ENCODE peak calls at places on chromosomes 13 and 19, in nine cellular contexts. O, E, K, X, C, F, V, D and W are unnamed samples.

GRCh38 chr13:98370806-98371553 is 193.9 kb upstream of the RNF113B start:
- DNase-seq in C (peak; percentile 91), E (peak; percentile 84), X (no peak), V (peak; percentile 92), O (no peak), F (peak; percentile 45), K (no peak), D (no peak), W (no peak)

GRCh38 chr19:55620410-55620809 is 4.0 kb downstream of the ZNF784 start:
- DNase-seq in C (no peak), O (no peak), X (no peak), V (no peak), K (no peak), F (no peak), E (no peak), D (no peak), W (no peak)

GRCh38 chr19:18491995-18492953 is 29.6 kb downstream of the ELL start:
- DNase-seq in C (no peak), X (no peak), K (no peak), V (no peak), E (no peak), D (no peak), O (no peak), F (no peak), W (no peak)

GRCh38 chr13:102597029-102598015 is 536 bp downstream of the TPP2 start:
- DNase-seq in K (peak; percentile 64), D (no peak), F (no peak), V (peak; percentile 59), O (peak; percentile 9), C (peak; percentile 52), E (peak; percentile 60), X (peak; percentile 42), W (peak; percentile 57)

GRCh38 chr19:3849092-3849491 is 19.7 kb downstream of the ZFR2 start:
- DNase-seq in E (no peak), C (peak; percentile 34), D (no peak), O (no peak), X (peak; percentile 52), K (peak; percentile 57), F (no peak), V (no peak), W (peak; percentile 54)

GRCh38 chr13:74290324-74290773 is 156.1 kb upstream of the KLF12 start:
- DNase-seq in X (peak; percentile 52), O (peak; percentile 54), D (no peak), E (peak; percentile 99), V (peak; percentile 81), K (peak; percentile 47), F (no peak), C (peak; percentile 73), W (peak; percentile 91)

GRCh38 chr13:51999525-51999924 is 11.7 kb downstream of the ATP7B start:
- DNase-seq in C (peak; percentile 25), K (no peak), D (no peak), V (no peak), F (no peak), X (no peak), E (peak; percentile 43), O (no peak), W (no peak)

GRCh38 chr19:19403373-19403901 is 2.0 kb upstream of the GATAD2A start:
- DNase-seq in V (peak; percentile 61), C (peak; percentile 89), D (no peak), K (no peak), F (no peak), O (no peak), X (no peak), E (peak; percentile 60), W (no peak)

GRCh38 chr19:13796301-13797057 is 1.2 kb downstream of the ZSWIM4 start:
- DNase-seq in O (no peak), V (peak; percentile 96), K (peak; percentile 43), E (peak; percentile 97), F (peak; percentile 62), C (peak; percentile 97), X (peak; percentile 66), D (no peak), W (no peak)

GRCh38 chr13:34897220-34897619 is 44.9 kb upstream of the NBEA start:
- DNase-seq in O (no peak), D (no peak), X (no peak), K (no peak), E (no peak), F (no peak), C (peak; percentile 27), V (no peak), W (no peak)

GRCh38 chr19:862529-863304 is 3.3 kb downstream of the CFD start:
- DNase-seq in F (peak; percentile 98), D (no peak), O (peak; percentile 57), V (peak; percentile 60), X (peak; percentile 88), E (peak; percentile 37), C (peak; percentile 58), K (peak; percentile 91), W (peak; percentile 73)

GRCh38 chr13:19023115-19023514 is 158.5 kb downstream of the TUBA3C start:
- DNase-seq in F (no peak), E (no peak), O (no peak), D (no peak), K (no peak), V (no peak), C (no peak), X (no peak), W (no peak)

GRCh38 chr13:46804391-46804815 is 7.4 kb upstream of the ESD start:
- DNase-seq in K (no peak), X (no peak), D (no peak), F (no peak), O (no peak), C (peak; percentile 94), V (peak; percentile 66), E (peak; percentile 98), W (no peak)

GRCh38 chr19:16203256-16204004 is 5.7 kb downstream of the AP1M1 start:
- DNase-seq in E (no peak), O (no peak), K (no peak), V (no peak), F (no peak), X (no peak), C (no peak), D (no peak), W (no peak)

GRCh38 chr13:111539791-111540446 is 219.5 kb downstream of the TEX29 start:
- DNase-seq in F (no peak), E (no peak), V (no peak), C (no peak), X (no peak), O (no peak), D (no peak), K (no peak), W (no peak)

GRCh38 chr13:95100525-95101121 is 200.6 kb downstream of the ABCC4 start:
- DNase-seq in O (peak; percentile 74), K (no peak), X (peak; percentile 63), E (peak; percentile 82), C (peak; percentile 63), V (peak; percentile 45), D (no peak), F (no peak), W (no peak)

GRCh38 chr13:48320906-48321510 is 17.5 kb downstream of the RB1 start:
- DNase-seq in O (no peak), V (no peak), D (no peak), F (no peak), C (no peak), E (no peak), K (no peak), X (no peak), W (no peak)
- H3K9ac ChIP-seq in O (no peak overlapping the region), V (no peak overlapping the region), D (no peak overlapping the region), F (no peak overlapping the region), C (no peak overlapping the region), E (no peak overlapping the region), K (no peak overlapping the region), X (no peak overlapping the region), W (no peak overlapping the region)

DNA sequence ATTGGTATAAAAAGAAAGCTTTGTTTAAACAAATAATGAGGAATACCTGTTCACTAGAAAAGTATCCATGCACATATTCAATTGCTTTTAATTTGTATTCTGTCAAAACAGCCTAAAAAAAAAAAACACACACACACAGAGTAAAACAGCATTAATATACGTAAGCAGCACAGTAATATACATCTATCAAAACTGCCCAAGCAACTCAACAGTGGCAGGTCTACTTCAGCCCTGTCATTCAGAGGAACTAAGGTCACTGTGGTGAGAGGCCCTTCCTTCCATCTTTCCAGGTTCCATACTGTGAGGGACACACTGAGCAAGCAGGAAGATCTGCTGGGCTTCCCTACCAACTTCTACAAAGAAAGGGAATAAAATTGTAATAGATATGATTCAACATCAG is 3.8 kb downstream of the PROSER1 start:
- DNase-seq in K (no peak), D (no peak), E (no peak), X (no peak), F (no peak), C (no peak), V (no peak), O (no peak), W (no peak)
- H3K4me3 ChIP-seq in K (no peak overlapping the region), D (peak overlapping the region; percentile 87), E (no peak overlapping the region), X (peak overlapping the region; percentile 94), F (no peak overlapping the region), C (no peak overlapping the region), V (no peak overlapping the region), O (no peak overlapping the region), W (no peak overlapping the region)

DNA sequence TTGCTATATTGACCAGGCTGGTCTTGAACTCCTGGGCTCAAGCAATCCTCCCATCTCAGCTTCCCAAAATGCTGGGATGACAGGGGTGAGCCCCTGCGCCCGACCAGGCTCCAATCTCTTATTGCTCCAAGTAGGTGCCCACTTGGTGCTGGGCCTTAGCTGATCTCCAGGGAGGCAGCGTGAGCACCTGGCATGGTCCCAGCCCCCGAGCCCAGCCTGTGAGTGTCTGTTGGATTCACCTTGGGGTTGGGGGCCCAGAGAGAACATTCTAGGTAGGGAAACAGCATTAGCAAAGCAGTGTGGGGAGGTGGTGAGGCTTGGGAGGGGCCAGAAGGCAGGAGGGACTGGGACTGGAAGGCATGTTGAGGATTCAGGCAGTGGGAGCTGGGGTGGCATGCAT is 45.5 kb downstream of the DNM2 start:
- DNase-seq in V (no peak), X (no peak), F (no peak), E (no peak), C (no peak), K (no peak), O (no peak), D (no peak), W (no peak)
- H3K9ac ChIP-seq in V (no peak overlapping the region), X (no peak overlapping the region), F (no peak overlapping the region), E (no peak overlapping the region), C (no peak overlapping the region), K (no peak overlapping the region), O (peak overlapping the region; percentile 24), D (no peak overlapping the region), W (no peak overlapping the region)

DNA sequence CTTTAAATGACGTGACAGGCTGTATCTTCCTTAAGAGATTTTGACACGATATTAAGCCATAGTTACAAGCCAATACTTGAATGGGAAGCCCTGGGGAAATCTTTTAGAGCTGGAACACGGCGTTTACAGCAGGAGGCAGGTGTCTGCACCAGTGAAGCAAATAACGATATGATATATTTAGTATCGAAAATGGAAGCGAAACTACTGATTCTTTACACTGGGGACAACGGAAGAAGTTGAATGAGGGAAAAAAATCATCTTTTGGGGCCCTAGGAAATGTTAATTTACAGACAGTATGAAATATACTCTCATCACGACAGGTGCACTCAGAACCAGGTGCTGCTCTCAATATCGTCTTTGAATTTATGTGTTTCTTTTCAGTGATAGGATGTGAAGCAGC is 793.9 kb upstream of the PCDH20 start:
- DNase-seq in F (no peak), D (no peak), X (no peak), O (no peak), K (no peak), E (no peak), C (no peak), V (no peak), W (peak; percentile 89)
- H3K4me3 ChIP-seq in F (no peak overlapping the region), D (no peak overlapping the region), X (no peak overlapping the region), O (no peak overlapping the region), K (no peak overlapping the region), E (no peak overlapping the region), C (no peak overlapping the region), V (no peak overlapping the region), W (peak overlapping the region; percentile 31)